ENCODE peak calls at places on chromosomes 11 and 22, in eight cellular contexts. R, Q, E, X, Z, H, F and J are unnamed samples.

GRCh38 chr11:118434123-118434552 is 2.2 kb upstream of the KMT2A start:
- DNase-seq in X (no peak), H (no peak), Q (peak), R (no peak), F (no peak), Z (no peak), E (no peak), J (no peak)

GRCh38 chr11:8787372-8787771 is 104.8 kb downstream of the RPL27A start:
- DNase-seq in Q (no peak), R (no peak), X (peak), Z (no peak), F (no peak), H (no peak), E (no peak), J (no peak)

GRCh38 chr11:46527586-46527985 is 66.2 kb downstream of the AMBRA1 start:
- DNase-seq in F (no peak), X (no peak), H (no peak), E (no peak), Q (no peak), Z (no peak), R (no peak), J (no peak)

GRCh38 chr22:42889290-42889689 is 32.2 kb upstream of the ARFGAP3 start:
- DNase-seq in E (no peak), Z (no peak), Q (no peak), R (no peak), X (no peak), F (no peak), H (no peak), J (no peak)

GRCh38 chr22:36145881-36146280 is 14.7 kb downstream of the APOL3 start:
- DNase-seq in Z (no peak), F (no peak), R (no peak), Q (no peak), X (no peak), E (no peak), H (no peak), J (no peak)

GRCh38 chr11:73997120-73997772 is 11.6 kb downstream of the UCP3 start:
- DNase-seq in Q (no peak), F (no peak), R (no peak), H (no peak), E (no peak), Z (no peak), X (no peak), J (no peak)

GRCh38 chr11:14789879-14790484 is 102.0 kb downstream of the CYP2R1 start:
- DNase-seq in H (no peak), Q (peak), E (no peak), X (no peak), Z (no peak), R (no peak), F (no peak), J (no peak)

GRCh38 chr22:30742291-30743256 is 47.9 kb downstream of the OSBP2 start:
- DNase-seq in E (no peak), Q (no peak), R (no peak), Z (no peak), X (no peak), H (no peak), F (no peak), J (no peak)

GRCh38 chr11:33044281-33044680 is 4.9 kb downstream of the TCP11L1 start:
- DNase-seq in Q (no peak), F (no peak), E (no peak), R (no peak), H (no peak), X (peak), Z (no peak), J (no peak)

GRCh38 chr11:32071811-32072210 is 19.1 kb upstream of the RCN1 start:
- DNase-seq in Z (no peak), H (no peak), R (no peak), X (peak), Q (peak), F (no peak), E (no peak), J (no peak)

GRCh38 chr11:877565-877964 is 33.0 kb downstream of the CHID1 start:
- DNase-seq in R (no peak), X (no peak), F (no peak), Z (no peak), Q (no peak), E (no peak), H (peak), J (no peak)

GRCh38 chr11:29449280-29450074 is 567.4 kb downstream of the KCNA4 start:
- DNase-seq in F (no peak), H (no peak), E (no peak), Q (peak), R (no peak), X (no peak), Z (no peak), J (no peak)

GRCh38 chr11:128790200-128790599 is 76.9 kb downstream of the KCNJ1 start:
- DNase-seq in X (no peak), E (no peak), R (no peak), H (peak), F (no peak), Q (no peak), Z (no peak), J (no peak)

GRCh38 chr11:76067099-76067498 is 139.2 kb downstream of the WNT11 start:
- DNase-seq in E (no peak), H (no peak), R (no peak), Z (no peak), Q (peak), X (no peak), F (no peak), J (no peak)

GRCh38 chr11:133619973-133620372 is 87.7 kb upstream of the OPCML start:
- DNase-seq in R (no peak), E (no peak), H (no peak), Q (no peak), Z (no peak), X (no peak), F (no peak), J (no peak)

GRCh38 chr11:2555891-2556290 is 111.1 kb downstream of the KCNQ1 start:
- DNase-seq in H (no peak), X (no peak), Q (no peak), R (no peak), Z (no peak), F (no peak), E (no peak), J (no peak)

DNA sequence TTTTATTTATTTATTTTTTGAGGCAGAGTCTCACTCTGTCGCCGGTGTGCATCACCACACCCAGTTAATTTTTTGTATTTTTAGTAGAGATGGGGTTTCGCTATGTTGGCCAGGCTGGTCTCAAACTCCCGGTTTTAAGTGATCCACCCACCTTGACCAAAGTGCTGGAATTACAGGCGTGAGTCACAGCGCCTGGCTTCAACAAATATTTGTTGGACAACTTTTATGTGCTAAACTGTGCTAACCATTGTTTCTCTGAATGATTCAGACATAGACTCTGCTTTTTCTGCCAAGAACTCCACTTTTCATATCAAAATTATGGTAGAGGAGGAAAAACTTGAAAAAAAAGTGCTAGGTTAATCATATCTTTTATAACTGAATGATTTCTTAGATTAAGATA is 36.3 kb downstream of the MMP7 start:
- DNase-seq in H (no peak), X (peak), Z (no peak), F (no peak), R (no peak), Q (peak), E (no peak), J (no peak)
- TF ChIP-seq CTCF in H (no peak), X (no peak), Z (no peak), F (no peak), R (no peak), Q (no peak), E (no peak), J (no peak)

GRCh38 chr11:84526250-84526649 is 1100.9 kb downstream of the DLG2 start:
- DNase-seq in X (no peak), E (no peak), Z (no peak), R (no peak), F (no peak), H (no peak), Q (no peak), J (no peak)

GRCh38 chr11:84524422-84525051 is 1102.6 kb downstream of the DLG2 start:
- DNase-seq in Q (peak), R (no peak), H (no peak), F (no peak), X (peak), E (no peak), Z (no peak), J (no peak)

GRCh38 chr11:84518601-84519183 is 1108.5 kb downstream of the DLG2 start:
- DNase-seq in Q (no peak), E (no peak), R (no peak), X (no peak), Z (no peak), H (no peak), F (no peak), J (no peak)

GRCh38 chr11:84522331-84522730 is 1104.8 kb downstream of the DLG2 start:
- DNase-seq in R (no peak), X (no peak), H (no peak), F (no peak), E (no peak), Q (peak), Z (no peak), J (no peak)
- TF ChIP-seq CTCF in R (no peak), X (no peak), H (no peak), F (no peak), E (no peak), Q (no peak), Z (no peak), J (no peak)

GRCh38 chr11:61778920-61779650 is 13.3 kb downstream of the TMEM258 start:
- DNase-seq in E (no peak), Q (no peak), X (no peak), H (no peak), Z (no peak), F (no peak), R (no peak), J (no peak)
- TF ChIP-seq CTCF in E (no peak), Q (no peak), X (no peak), H (no peak), Z (no peak), F (no peak), R (no peak), J (no peak)

DNA sequence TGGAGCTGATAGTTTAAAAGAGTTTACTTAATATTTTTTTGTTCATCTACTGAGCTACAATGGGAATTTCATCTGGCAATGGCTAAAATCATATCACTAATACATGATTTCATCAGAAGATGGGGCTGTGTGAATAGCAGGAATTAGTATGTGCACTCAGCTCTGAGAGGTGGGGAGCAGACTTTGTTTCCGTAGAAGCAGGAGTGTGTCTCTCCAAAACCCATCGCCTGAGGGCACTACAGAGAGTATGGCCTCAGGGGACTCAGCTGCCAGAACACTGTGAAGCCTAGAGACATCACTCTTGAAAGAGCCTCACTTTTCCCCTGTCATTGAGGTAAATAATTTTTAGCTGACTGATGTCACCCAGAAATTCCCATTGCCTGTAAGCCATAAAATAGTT is 261.4 kb upstream of the ISX start:
- DNase-seq in H (no peak), R (no peak), Z (no peak), E (no peak), F (no peak), Q (no peak), X (no peak), J (no peak)
- TF ChIP-seq CTCF in H (peak), R (no peak), Z (no peak), E (no peak), F (no peak), Q (no peak), X (no peak), J (no peak)

DNA sequence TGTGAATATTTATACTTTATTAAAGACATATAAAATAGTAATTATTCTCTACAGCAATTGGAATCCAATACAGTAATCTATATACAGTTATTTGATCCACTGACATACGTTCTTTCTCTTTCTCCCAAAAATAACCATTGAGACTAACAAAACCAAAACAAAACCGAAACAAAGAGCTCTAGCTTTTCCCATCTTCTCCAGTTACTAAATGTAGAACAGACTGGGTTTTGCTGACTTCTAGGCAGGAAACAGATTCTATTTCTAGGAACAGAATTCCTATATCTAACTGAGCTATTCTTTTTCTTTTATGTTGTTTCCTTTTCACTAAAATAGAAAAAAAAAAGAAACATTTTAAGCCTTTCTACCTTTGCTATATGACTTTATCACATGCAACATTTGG is 80.1 kb downstream of the PACS1 start:
- DNase-seq in H (no peak), Z (no peak), R (no peak), Q (peak), F (no peak), X (no peak), E (no peak), J (no peak)
- TF ChIP-seq CTCF in H (no peak), Z (no peak), R (no peak), Q (no peak), F (no peak), X (no peak), E (no peak), J (no peak)

DNA sequence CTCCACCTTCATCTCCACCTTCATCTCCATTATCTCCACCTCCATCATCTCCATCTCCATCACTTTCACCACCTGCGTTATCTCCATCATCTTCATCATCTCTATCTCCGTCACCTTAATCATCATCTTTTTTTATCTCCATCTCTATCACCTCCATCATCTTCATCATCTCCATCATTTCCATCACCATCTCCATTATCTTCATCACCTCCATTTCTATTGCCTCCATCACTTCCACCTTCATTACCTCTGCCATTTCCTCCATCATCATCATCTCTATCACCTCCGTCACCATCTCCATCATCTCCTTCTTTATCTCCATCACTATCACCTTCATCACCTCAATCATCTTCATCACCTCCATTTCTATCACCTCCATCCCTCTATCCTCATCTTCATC is 573.5 kb downstream of the TBC1D22A start:
- DNase-seq in F (no peak), R (no peak), X (no peak), E (no peak), H (no peak), Z (no peak), Q (no peak), J (no peak)
- TF ChIP-seq CTCF in F (no peak), R (no peak), X (no peak), E (no peak), H (no peak), Z (no peak), Q (no peak), J (no peak)

DNA sequence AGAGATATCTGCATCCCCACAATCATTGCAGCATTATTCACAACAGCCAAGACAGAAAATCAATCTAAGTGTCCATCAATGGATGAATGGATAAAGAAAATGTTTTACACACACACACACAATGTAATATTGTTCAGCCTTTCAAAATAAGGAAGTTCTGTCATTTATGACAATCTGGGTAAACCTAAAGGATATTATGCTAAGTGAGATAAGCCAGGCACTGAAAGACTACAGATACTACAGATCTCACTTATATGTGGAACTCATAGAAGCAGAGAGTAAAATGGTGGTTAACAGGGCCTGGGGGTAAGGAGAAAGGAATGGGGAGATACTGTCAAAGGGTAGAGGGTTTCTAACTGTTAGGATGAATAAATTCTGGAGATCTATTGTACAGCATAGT is 36.0 kb upstream of the EED start:
- DNase-seq in F (no peak), Z (no peak), E (no peak), X (no peak), H (no peak), R (no peak), Q (no peak), J (no peak)
- TF ChIP-seq CTCF in F (no peak), Z (no peak), E (no peak), X (no peak), H (no peak), R (no peak), Q (no peak), J (no peak)